ENCODE peak calls at places on chromosomes 11 and 22, in ten cellular contexts. One of them, this sample, is unnamed.
A peak's percentile ranks its signal among the peaks of the same experiment; 100 is the strongest.

GRCh38 chr11:130180491-130180890 is 20.9 kb downstream of the ST14 start:
- DNase-seq in PC-9: peak; percentile 59
- DNase-seq in HL-60: no peak
- DNase-seq in PC-3: peak; percentile 54
- DNase-seq in body of pancreas: no peak
- DNase-seq in colonic mucosa: peak; percentile 43
- DNase-seq in HCT116: no peak
- DNase-seq in tibial artery: no peak
- DNase-seq in Panc1: no peak
- DNase-seq in Peyer's patch: no peak
- DNase-seq in this sample: no peak

GRCh38 chr11:64219755-64220154 is 6.2 kb downstream of the TRPT1 start:
- DNase-seq in body of pancreas: no peak
- DNase-seq in HL-60: no peak
- DNase-seq in colonic mucosa: no peak
- DNase-seq in Panc1: no peak
- DNase-seq in Peyer's patch: no peak
- DNase-seq in HCT116: no peak
- DNase-seq in PC-9: no peak
- DNase-seq in PC-3: no peak
- DNase-seq in tibial artery: no peak
- DNase-seq in this sample: no peak

GRCh38 chr11:59173080-59173963 is 1.4 kb downstream of the DTX4 start:
- DNase-seq in body of pancreas: peak; percentile 25
- DNase-seq in colonic mucosa: peak; percentile 67
- DNase-seq in PC-9: peak; percentile 45
- DNase-seq in HL-60: no peak
- DNase-seq in tibial artery: no peak
- DNase-seq in Peyer's patch: no peak
- DNase-seq in Panc1: no peak
- DNase-seq in PC-3: no peak
- DNase-seq in HCT116: no peak
- DNase-seq in this sample: no peak

GRCh38 chr22:37559521-37559900 is 769 bp upstream of the CDC42EP1 start:
- DNase-seq in Peyer's patch: no peak
- DNase-seq in PC-9: no peak
- DNase-seq in Panc1: no peak
- DNase-seq in HL-60: no peak
- DNase-seq in tibial artery: no peak
- DNase-seq in body of pancreas: no peak
- DNase-seq in PC-3: no peak
- DNase-seq in HCT116: no peak
- DNase-seq in colonic mucosa: no peak
- DNase-seq in this sample: peak; percentile 75

GRCh38 chr11:68312117-68312779 is at the start of gene LRP5:
- DNase-seq in Peyer's patch: no peak
- DNase-seq in PC-9: no peak
- DNase-seq in HCT116: no peak
- DNase-seq in tibial artery: no peak
- DNase-seq in Panc1: no peak
- DNase-seq in PC-3: peak; percentile 50
- DNase-seq in HL-60: no peak
- DNase-seq in body of pancreas: peak; percentile 70
- DNase-seq in colonic mucosa: no peak
- DNase-seq in this sample: no peak

GRCh38 chr22:37569009-37569920 is 9.0 kb downstream of the CDC42EP1 start:
- DNase-seq in Panc1: no peak
- DNase-seq in tibial artery: no peak
- DNase-seq in body of pancreas: peak; percentile 95
- DNase-seq in PC-9: peak; percentile 81
- DNase-seq in Peyer's patch: no peak
- DNase-seq in HCT116: no peak
- DNase-seq in PC-3: no peak
- DNase-seq in colonic mucosa: peak; percentile 93
- DNase-seq in HL-60: no peak
- DNase-seq in this sample: no peak

GRCh38 chr22:40560551-40560950 is 76.0 kb downstream of the MRTFA start:
- DNase-seq in body of pancreas: no peak
- DNase-seq in HCT116: no peak
- DNase-seq in colonic mucosa: no peak
- DNase-seq in tibial artery: no peak
- DNase-seq in PC-3: no peak
- DNase-seq in Peyer's patch: no peak
- DNase-seq in PC-9: no peak
- DNase-seq in HL-60: no peak
- DNase-seq in Panc1: no peak
- DNase-seq in this sample: no peak

GRCh38 chr22:27046126-27046525 is 388.7 kb downstream of the MIAT start:
- DNase-seq in PC-3: no peak
- DNase-seq in body of pancreas: no peak
- DNase-seq in colonic mucosa: no peak
- DNase-seq in HCT116: no peak
- DNase-seq in Panc1: no peak
- DNase-seq in PC-9: no peak
- DNase-seq in tibial artery: no peak
- DNase-seq in Peyer's patch: no peak
- DNase-seq in HL-60: no peak
- DNase-seq in this sample: no peak

GRCh38 chr11:24181395-24182047 is 315.3 kb upstream of the LUZP2 start:
- DNase-seq in HL-60: no peak
- DNase-seq in PC-9: no peak
- DNase-seq in Panc1: no peak
- DNase-seq in body of pancreas: no peak
- DNase-seq in tibial artery: no peak
- DNase-seq in HCT116: no peak
- DNase-seq in Peyer's patch: no peak
- DNase-seq in PC-3: no peak
- DNase-seq in colonic mucosa: no peak
- DNase-seq in this sample: no peak

GRCh38 chr11:73664894-73665293 is 18.5 kb downstream of the PLEKHB1 start:
- DNase-seq in body of pancreas: no peak
- DNase-seq in Panc1: no peak
- DNase-seq in HL-60: no peak
- DNase-seq in Peyer's patch: no peak
- DNase-seq in colonic mucosa: no peak
- DNase-seq in tibial artery: no peak
- DNase-seq in HCT116: no peak
- DNase-seq in PC-9: peak; percentile 23
- DNase-seq in PC-3: no peak
- DNase-seq in this sample: no peak

GRCh38 chr22:44151661-44152060 is 29.1 kb upstream of the PARVG start:
- DNase-seq in colonic mucosa: no peak
- DNase-seq in PC-9: no peak
- DNase-seq in body of pancreas: no peak
- DNase-seq in Peyer's patch: no peak
- DNase-seq in HCT116: no peak
- DNase-seq in Panc1: no peak
- DNase-seq in HL-60: no peak
- DNase-seq in PC-3: peak; percentile 29
- DNase-seq in tibial artery: no peak
- DNase-seq in this sample: no peak

GRCh38 chr22:46083383-46084350 is 66.7 kb upstream of the PPARA start:
- DNase-seq in body of pancreas: peak; percentile 46
- DNase-seq in HCT116: no peak
- DNase-seq in Peyer's patch: no peak
- DNase-seq in colonic mucosa: no peak
- DNase-seq in PC-3: no peak
- DNase-seq in PC-9: no peak
- DNase-seq in HL-60: no peak
- DNase-seq in Panc1: no peak
- DNase-seq in tibial artery: peak; percentile 18
- DNase-seq in this sample: peak; percentile 70

GRCh38 chr22:48346311-48346710 is 1481.4 kb downstream of the BRD1 start:
- DNase-seq in body of pancreas: no peak
- DNase-seq in PC-9: no peak
- DNase-seq in Panc1: no peak
- DNase-seq in tibial artery: no peak
- DNase-seq in PC-3: no peak
- DNase-seq in Peyer's patch: no peak
- DNase-seq in HCT116: no peak
- DNase-seq in HL-60: no peak
- DNase-seq in colonic mucosa: no peak
- DNase-seq in this sample: no peak

GRCh38 chr22:43570531-43571144 is 158.8 kb downstream of the MPPED1 start:
- DNase-seq in colonic mucosa: no peak
- DNase-seq in tibial artery: no peak
- DNase-seq in PC-9: no peak
- DNase-seq in Peyer's patch: no peak
- DNase-seq in body of pancreas: no peak
- DNase-seq in HL-60: no peak
- DNase-seq in Panc1: no peak
- DNase-seq in HCT116: no peak
- DNase-seq in PC-3: no peak
- DNase-seq in this sample: no peak

GRCh38 chr22:39152024-39152510 is 413 bp downstream of the CBX7 start:
- DNase-seq in colonic mucosa: no peak
- DNase-seq in body of pancreas: no peak
- DNase-seq in HL-60: no peak
- DNase-seq in tibial artery: peak; percentile 25
- DNase-seq in PC-9: no peak
- DNase-seq in Panc1: no peak
- DNase-seq in PC-3: no peak
- DNase-seq in Peyer's patch: no peak
- DNase-seq in HCT116: no peak
- DNase-seq in this sample: no peak

GRCh38 chr11:31974737-31975136 is 116.1 kb upstream of the RCN1 start:
- DNase-seq in HL-60: no peak
- DNase-seq in body of pancreas: no peak
- DNase-seq in Peyer's patch: no peak
- DNase-seq in colonic mucosa: no peak
- DNase-seq in Panc1: peak; percentile 45
- DNase-seq in PC-3: peak; percentile 95
- DNase-seq in HCT116: peak; percentile 12
- DNase-seq in PC-9: peak; percentile 65
- DNase-seq in tibial artery: no peak
- DNase-seq in this sample: no peak

GRCh38 chr22:42766860-42767259 is 46.2 kb upstream of the A4GALT start:
- DNase-seq in colonic mucosa: no peak
- DNase-seq in HL-60: peak; percentile 88
- DNase-seq in Panc1: no peak
- DNase-seq in tibial artery: no peak
- DNase-seq in PC-3: no peak
- DNase-seq in HCT116: no peak
- DNase-seq in Peyer's patch: no peak
- DNase-seq in body of pancreas: no peak
- DNase-seq in PC-9: no peak
- DNase-seq in this sample: no peak

GRCh38 chr11:57778318-57779037 is 16.9 kb downstream of the CTNND1 start:
- DNase-seq in colonic mucosa: peak; percentile 93
- DNase-seq in HCT116: peak; percentile 89
- DNase-seq in Panc1: peak; percentile 78
- DNase-seq in PC-3: peak; percentile 99
- DNase-seq in tibial artery: peak; percentile 86
- DNase-seq in body of pancreas: peak; percentile 94
- DNase-seq in HL-60: no peak
- DNase-seq in Peyer's patch: peak; percentile 45
- DNase-seq in PC-9: peak; percentile 99
- DNase-seq in this sample: peak; percentile 94

GRCh38 chr22:43749473-43749872 is 62.6 kb downstream of the EFCAB6 start:
- DNase-seq in colonic mucosa: no peak
- DNase-seq in HCT116: no peak
- DNase-seq in tibial artery: no peak
- DNase-seq in body of pancreas: no peak
- DNase-seq in Panc1: no peak
- DNase-seq in PC-9: no peak
- DNase-seq in Peyer's patch: no peak
- DNase-seq in PC-3: no peak
- DNase-seq in HL-60: no peak
- DNase-seq in this sample: no peak

GRCh38 chr11:35061516-35062440 is 77.2 kb upstream of the CD44 start:
- DNase-seq in body of pancreas: no peak
- DNase-seq in colonic mucosa: no peak
- DNase-seq in HCT116: no peak
- DNase-seq in PC-9: peak; percentile 54
- DNase-seq in PC-3: peak; percentile 55
- DNase-seq in Panc1: no peak
- DNase-seq in tibial artery: no peak
- DNase-seq in Peyer's patch: no peak
- DNase-seq in HL-60: no peak
- DNase-seq in this sample: no peak
- H3K27ac ChIP-seq in body of pancreas: no peak overlapping the region
- H3K27ac ChIP-seq in colonic mucosa: no peak overlapping the region
- H3K27ac ChIP-seq in HCT116: no peak overlapping the region
- H3K27ac ChIP-seq in PC-9: no peak overlapping the region
- H3K27ac ChIP-seq in PC-3: peak overlapping the region; percentile 74
- H3K27ac ChIP-seq in Panc1: peak overlapping the region; percentile 40
- H3K27ac ChIP-seq in tibial artery: no peak overlapping the region
- H3K27ac ChIP-seq in Peyer's patch: no peak overlapping the region
- H3K27ac ChIP-seq in HL-60: no peak overlapping the region
- H3K27ac ChIP-seq in this sample: no peak overlapping the region

DNA sequence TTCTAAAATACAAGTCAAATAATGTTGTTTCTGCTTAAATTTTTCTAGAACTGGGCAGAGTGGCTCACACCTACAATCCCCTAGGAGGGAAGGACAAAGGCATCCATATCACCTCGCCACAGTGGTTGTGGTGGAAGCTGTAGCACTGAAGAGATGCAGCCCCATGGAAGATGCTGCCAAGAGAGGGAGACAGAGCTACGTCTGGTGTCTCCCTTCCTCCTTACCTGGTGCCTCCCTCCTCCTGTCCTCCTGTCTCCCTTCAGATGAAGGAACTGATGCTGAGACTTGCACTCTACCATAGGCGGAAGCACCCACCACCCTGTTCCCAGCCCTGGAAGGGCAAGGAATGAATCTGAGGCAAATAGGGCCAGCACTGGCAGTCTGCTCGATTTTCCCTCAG is 22.3 kb downstream of the MMP27 start:
- DNase-seq in PC-3: peak; percentile 53
- DNase-seq in PC-9: no peak
- DNase-seq in Peyer's patch: no peak
- DNase-seq in HCT116: peak; percentile 15
- DNase-seq in colonic mucosa: no peak
- DNase-seq in Panc1: no peak
- DNase-seq in body of pancreas: no peak
- DNase-seq in tibial artery: no peak
- DNase-seq in HL-60: no peak
- DNase-seq in this sample: no peak
- TF ChIP-seq CTCF in PC-3: peak; percentile 60
- TF ChIP-seq CTCF in PC-9: no peak
- TF ChIP-seq CTCF in Peyer's patch: no peak
- TF ChIP-seq CTCF in HCT116: peak; percentile 47
- TF ChIP-seq CTCF in colonic mucosa: no peak
- TF ChIP-seq CTCF in Panc1: peak; percentile 55
- TF ChIP-seq CTCF in body of pancreas: no peak
- TF ChIP-seq CTCF in tibial artery: no peak
- TF ChIP-seq CTCF in HL-60: no peak
- TF ChIP-seq CTCF in this sample: no peak

GRCh38 chr11:62565100-62565802 is 8.4 kb downstream of the EEF1G start:
- DNase-seq in body of pancreas: no peak
- DNase-seq in HCT116: no peak
- DNase-seq in PC-9: no peak
- DNase-seq in HL-60: no peak
- DNase-seq in Peyer's patch: no peak
- DNase-seq in PC-3: no peak
- DNase-seq in Panc1: no peak
- DNase-seq in colonic mucosa: no peak
- DNase-seq in tibial artery: no peak
- DNase-seq in this sample: no peak
- H3K4me3 ChIP-seq in body of pancreas: no peak overlapping the region
- H3K4me3 ChIP-seq in HCT116: no peak overlapping the region
- H3K4me3 ChIP-seq in PC-9: no peak overlapping the region
- H3K4me3 ChIP-seq in HL-60: no peak overlapping the region
- H3K4me3 ChIP-seq in Peyer's patch: no peak overlapping the region
- H3K4me3 ChIP-seq in PC-3: no peak overlapping the region
- H3K4me3 ChIP-seq in Panc1: no peak overlapping the region
- H3K4me3 ChIP-seq in colonic mucosa: no peak overlapping the region
- H3K4me3 ChIP-seq in tibial artery: no peak overlapping the region
- H3K4me3 ChIP-seq in this sample: no peak overlapping the region

GRCh38 chr11:86066606-86067229 is 2.2 kb downstream of the PICALM start:
- DNase-seq in PC-3: no peak
- DNase-seq in Panc1: no peak
- DNase-seq in Peyer's patch: no peak
- DNase-seq in PC-9: no peak
- DNase-seq in HCT116: no peak
- DNase-seq in tibial artery: no peak
- DNase-seq in body of pancreas: no peak
- DNase-seq in HL-60: no peak
- DNase-seq in colonic mucosa: no peak
- DNase-seq in this sample: no peak
- H3K27ac ChIP-seq in PC-3: no peak overlapping the region
- H3K27ac ChIP-seq in Panc1: peak overlapping the region; percentile 91
- H3K27ac ChIP-seq in Peyer's patch: peak overlapping the region; percentile 96
- H3K27ac ChIP-seq in PC-9: peak overlapping the region; percentile 99
- H3K27ac ChIP-seq in HCT116: no peak overlapping the region
- H3K27ac ChIP-seq in tibial artery: peak overlapping the region; percentile 94
- H3K27ac ChIP-seq in body of pancreas: peak overlapping the region; percentile 87
- H3K27ac ChIP-seq in HL-60: peak overlapping the region; percentile 93
- H3K27ac ChIP-seq in colonic mucosa: peak overlapping the region; percentile 95
- H3K27ac ChIP-seq in this sample: peak overlapping the region; percentile 99